ENCODE peak calls at places on chromosomes 16 and 17, in five cellular contexts. One of them, this sample, is unnamed.

GRCh38 chr17:7260601-7261376 is 1.5 kb downstream of the CLDN7 start:
- DNase-seq in left kidney: peak; percentile 77
- DNase-seq in activated CD8-positive, alpha-beta T cell treated with anti-CD3 and anti-CD28 coated beads, Interleukin-2, amount 10 ng/mL, durations not matched to agents 7 days and 5 days: peak; percentile 47
- DNase-seq in NCI-H1092: no peak
- DNase-seq in astrocyte of the cerebellum: no peak
- DNase-seq in this sample: no peak

GRCh38 chr17:57349533-57350227 is 93.4 kb downstream of the MSI2 start:
- DNase-seq in left kidney: no peak
- DNase-seq in NCI-H1092: no peak
- DNase-seq in astrocyte of the cerebellum: no peak
- DNase-seq in activated CD8-positive, alpha-beta T cell treated with anti-CD3 and anti-CD28 coated beads, Interleukin-2, amount 10 ng/mL, durations not matched to agents 7 days and 5 days: no peak
- DNase-seq in this sample: peak; percentile 90

GRCh38 chr17:50263293-50264262 is 10.7 kb upstream of the TMEM92 start:
- DNase-seq in astrocyte of the cerebellum: no peak
- DNase-seq in NCI-H1092: no peak
- DNase-seq in activated CD8-positive, alpha-beta T cell treated with anti-CD3 and anti-CD28 coated beads, Interleukin-2, amount 10 ng/mL, durations not matched to agents 7 days and 5 days: no peak
- DNase-seq in left kidney: no peak
- DNase-seq in this sample: no peak

GRCh38 chr17:40106760-40107265 is 6.4 kb upstream of the NR1D1 start:
- DNase-seq in astrocyte of the cerebellum: no peak
- DNase-seq in activated CD8-positive, alpha-beta T cell treated with anti-CD3 and anti-CD28 coated beads, Interleukin-2, amount 10 ng/mL, durations not matched to agents 7 days and 5 days: no peak
- DNase-seq in NCI-H1092: no peak
- DNase-seq in left kidney: peak; percentile 73
- DNase-seq in this sample: no peak

GRCh38 chr17:16975744-16976625 is 4.1 kb upstream of the TNFRSF13B start:
- DNase-seq in NCI-H1092: no peak
- DNase-seq in left kidney: no peak
- DNase-seq in astrocyte of the cerebellum: no peak
- DNase-seq in activated CD8-positive, alpha-beta T cell treated with anti-CD3 and anti-CD28 coated beads, Interleukin-2, amount 10 ng/mL, durations not matched to agents 7 days and 5 days: no peak
- DNase-seq in this sample: no peak

GRCh38 chr16:89343501-89344291 is 126.2 kb downstream of the ZNF778 start:
- DNase-seq in left kidney: peak; percentile 82
- DNase-seq in NCI-H1092: peak; percentile 26
- DNase-seq in astrocyte of the cerebellum: no peak
- DNase-seq in activated CD8-positive, alpha-beta T cell treated with anti-CD3 and anti-CD28 coated beads, Interleukin-2, amount 10 ng/mL, durations not matched to agents 7 days and 5 days: no peak
- DNase-seq in this sample: no peak

GRCh38 chr17:30824002-30824355 is 513 bp downstream of the CRLF3 start:
- DNase-seq in left kidney: no peak
- DNase-seq in activated CD8-positive, alpha-beta T cell treated with anti-CD3 and anti-CD28 coated beads, Interleukin-2, amount 10 ng/mL, durations not matched to agents 7 days and 5 days: peak; percentile 57
- DNase-seq in astrocyte of the cerebellum: no peak
- DNase-seq in NCI-H1092: no peak
- DNase-seq in this sample: no peak

GRCh38 chr16:68356249-68356918 is 45.6 kb downstream of the PRMT7 start:
- DNase-seq in activated CD8-positive, alpha-beta T cell treated with anti-CD3 and anti-CD28 coated beads, Interleukin-2, amount 10 ng/mL, durations not matched to agents 7 days and 5 days: peak; percentile 92
- DNase-seq in astrocyte of the cerebellum: no peak
- DNase-seq in NCI-H1092: no peak
- DNase-seq in left kidney: no peak
- DNase-seq in this sample: no peak

GRCh38 chr16:86345521-86345920 is 164.8 kb upstream of the FOXF1 start:
- DNase-seq in astrocyte of the cerebellum: no peak
- DNase-seq in left kidney: no peak
- DNase-seq in NCI-H1092: no peak
- DNase-seq in activated CD8-positive, alpha-beta T cell treated with anti-CD3 and anti-CD28 coated beads, Interleukin-2, amount 10 ng/mL, durations not matched to agents 7 days and 5 days: no peak
- DNase-seq in this sample: no peak

GRCh38 chr16:65789546-65789945 is 576.9 kb upstream of the CDH5 start:
- DNase-seq in activated CD8-positive, alpha-beta T cell treated with anti-CD3 and anti-CD28 coated beads, Interleukin-2, amount 10 ng/mL, durations not matched to agents 7 days and 5 days: no peak
- DNase-seq in astrocyte of the cerebellum: no peak
- DNase-seq in left kidney: no peak
- DNase-seq in NCI-H1092: no peak
- DNase-seq in this sample: no peak

GRCh38 chr17:33674685-33675084 is 381.6 kb upstream of the ASIC2 start:
- DNase-seq in left kidney: peak; percentile 79
- DNase-seq in activated CD8-positive, alpha-beta T cell treated with anti-CD3 and anti-CD28 coated beads, Interleukin-2, amount 10 ng/mL, durations not matched to agents 7 days and 5 days: peak; percentile 62
- DNase-seq in astrocyte of the cerebellum: peak; percentile 16
- DNase-seq in NCI-H1092: peak; percentile 7
- DNase-seq in this sample: no peak

GRCh38 chr16:75027520-75028300 is 28.9 kb downstream of the ZNRF1 start:
- DNase-seq in activated CD8-positive, alpha-beta T cell treated with anti-CD3 and anti-CD28 coated beads, Interleukin-2, amount 10 ng/mL, durations not matched to agents 7 days and 5 days: no peak
- DNase-seq in left kidney: no peak
- DNase-seq in NCI-H1092: no peak
- DNase-seq in astrocyte of the cerebellum: no peak
- DNase-seq in this sample: no peak

GRCh38 chr16:20336955-20337354 is 9.6 kb upstream of the GP2 start:
- DNase-seq in NCI-H1092: no peak
- DNase-seq in activated CD8-positive, alpha-beta T cell treated with anti-CD3 and anti-CD28 coated beads, Interleukin-2, amount 10 ng/mL, durations not matched to agents 7 days and 5 days: no peak
- DNase-seq in astrocyte of the cerebellum: no peak
- DNase-seq in left kidney: peak; percentile 5
- DNase-seq in this sample: no peak

GRCh38 chr16:53549970-53550406 is 47.0 kb upstream of the AKTIP start:
- DNase-seq in left kidney: peak; percentile 93
- DNase-seq in activated CD8-positive, alpha-beta T cell treated with anti-CD3 and anti-CD28 coated beads, Interleukin-2, amount 10 ng/mL, durations not matched to agents 7 days and 5 days: peak; percentile 69
- DNase-seq in NCI-H1092: peak; percentile 81
- DNase-seq in astrocyte of the cerebellum: peak; percentile 77
- DNase-seq in this sample: peak; percentile 54

GRCh38 chr17:41064301-41064700 is 1.4 kb downstream of the KRTAP2-4 start:
- DNase-seq in left kidney: no peak
- DNase-seq in astrocyte of the cerebellum: no peak
- DNase-seq in activated CD8-positive, alpha-beta T cell treated with anti-CD3 and anti-CD28 coated beads, Interleukin-2, amount 10 ng/mL, durations not matched to agents 7 days and 5 days: no peak
- DNase-seq in NCI-H1092: no peak
- DNase-seq in this sample: no peak

GRCh38 chr17:66357037-66357436 is 54.6 kb downstream of the PRKCA start:
- DNase-seq in activated CD8-positive, alpha-beta T cell treated with anti-CD3 and anti-CD28 coated beads, Interleukin-2, amount 10 ng/mL, durations not matched to agents 7 days and 5 days: no peak
- DNase-seq in astrocyte of the cerebellum: no peak
- DNase-seq in left kidney: no peak
- DNase-seq in NCI-H1092: no peak
- DNase-seq in this sample: no peak

GRCh38 chr17:75364078-75364477 is 41.4 kb downstream of the GRB2 start:
- DNase-seq in astrocyte of the cerebellum: peak; percentile 58
- DNase-seq in NCI-H1092: no peak
- DNase-seq in activated CD8-positive, alpha-beta T cell treated with anti-CD3 and anti-CD28 coated beads, Interleukin-2, amount 10 ng/mL, durations not matched to agents 7 days and 5 days: no peak
- DNase-seq in left kidney: no peak
- DNase-seq in this sample: no peak

This sample was measured in NCI-H524 treated with DMSO at 0.1 percent for 48 hours.